ENCODE peak calls at places on chromosomes 2 and 18, in nine cellular contexts. One of them, this sample, is unnamed. For H3K4me1, the result is how much of the 10 kb centered on the place peaks cover.

GRCh38 chr2:133732982-133733670 is 164.9 kb upstream of the NCKAP5 start:
- DNase-seq in mesendoderm: no peak
- DNase-seq in heart left ventricle: no peak
- DNase-seq in psoas muscle: no peak
- DNase-seq in colonic mucosa: no peak
- DNase-seq in GM23248: peak
- DNase-seq in tibial artery: no peak
- DNase-seq in body of pancreas: no peak
- DNase-seq in breast epithelium: no peak
- DNase-seq in this sample: no peak

GRCh38 chr2:132417430-132418035 is 928 bp downstream of the GPR39 start:
- DNase-seq in colonic mucosa: peak
- DNase-seq in breast epithelium: no peak
- DNase-seq in tibial artery: no peak
- DNase-seq in GM23248: no peak
- DNase-seq in psoas muscle: no peak
- DNase-seq in mesendoderm: no peak
- DNase-seq in heart left ventricle: no peak
- DNase-seq in body of pancreas: no peak
- DNase-seq in this sample: no peak

GRCh38 chr2:54845514-54845913 is 122.1 kb downstream of the EML6 start:
- DNase-seq in mesendoderm: no peak
- DNase-seq in GM23248: peak
- DNase-seq in psoas muscle: no peak
- DNase-seq in colonic mucosa: no peak
- DNase-seq in body of pancreas: no peak
- DNase-seq in heart left ventricle: no peak
- DNase-seq in tibial artery: no peak
- DNase-seq in breast epithelium: no peak
- DNase-seq in this sample: no peak

GRCh38 chr18:6682437-6683111 is 46.9 kb upstream of the ARHGAP28 start:
- DNase-seq in psoas muscle: no peak
- DNase-seq in mesendoderm: peak
- DNase-seq in GM23248: no peak
- DNase-seq in tibial artery: no peak
- DNase-seq in body of pancreas: no peak
- DNase-seq in breast epithelium: no peak
- DNase-seq in heart left ventricle: peak
- DNase-seq in colonic mucosa: no peak
- DNase-seq in this sample: no peak

GRCh38 chr18:5456577-5457466 is 87.0 kb downstream of the EPB41L3 start:
- DNase-seq in colonic mucosa: no peak
- DNase-seq in breast epithelium: no peak
- DNase-seq in body of pancreas: no peak
- DNase-seq in heart left ventricle: no peak
- DNase-seq in psoas muscle: no peak
- DNase-seq in mesendoderm: peak
- DNase-seq in tibial artery: no peak
- DNase-seq in GM23248: peak
- DNase-seq in this sample: no peak

GRCh38 chr2:46034535-46034934 is 262.7 kb upstream of the EPAS1 start:
- DNase-seq in heart left ventricle: peak
- DNase-seq in psoas muscle: peak
- DNase-seq in body of pancreas: peak
- DNase-seq in GM23248: no peak
- DNase-seq in breast epithelium: no peak
- DNase-seq in colonic mucosa: no peak
- DNase-seq in tibial artery: no peak
- DNase-seq in mesendoderm: no peak
- DNase-seq in this sample: peak

GRCh38 chr18:9902832-9903231 is 11.0 kb upstream of the VAPA start:
- DNase-seq in tibial artery: no peak
- DNase-seq in psoas muscle: no peak
- DNase-seq in mesendoderm: no peak
- DNase-seq in GM23248: peak
- DNase-seq in breast epithelium: no peak
- DNase-seq in colonic mucosa: no peak
- DNase-seq in body of pancreas: no peak
- DNase-seq in heart left ventricle: no peak
- DNase-seq in this sample: no peak

GRCh38 chr2:235026649-235027557 is 75.1 kb downstream of the SH3BP4 start:
- DNase-seq in psoas muscle: peak
- DNase-seq in tibial artery: no peak
- DNase-seq in body of pancreas: peak
- DNase-seq in mesendoderm: no peak
- DNase-seq in GM23248: peak
- DNase-seq in heart left ventricle: peak
- DNase-seq in colonic mucosa: peak
- DNase-seq in breast epithelium: peak
- DNase-seq in this sample: peak

GRCh38 chr2:69175795-69176715 is 163.1 kb downstream of the ANTXR1 start:
- DNase-seq in breast epithelium: no peak
- DNase-seq in GM23248: no peak
- DNase-seq in body of pancreas: no peak
- DNase-seq in psoas muscle: no peak
- DNase-seq in tibial artery: no peak
- DNase-seq in colonic mucosa: no peak
- DNase-seq in heart left ventricle: no peak
- DNase-seq in mesendoderm: no peak
- DNase-seq in this sample: no peak

GRCh38 chr2:33220533-33220932 is 255.9 kb upstream of the RASGRP3 start:
- DNase-seq in psoas muscle: no peak
- DNase-seq in body of pancreas: no peak
- DNase-seq in heart left ventricle: no peak
- DNase-seq in tibial artery: no peak
- DNase-seq in GM23248: no peak
- DNase-seq in breast epithelium: no peak
- DNase-seq in colonic mucosa: no peak
- DNase-seq in mesendoderm: peak
- DNase-seq in this sample: no peak

GRCh38 chr18:73674466-73674865 is 473.2 kb downstream of the FBXO15 start:
- DNase-seq in tibial artery: no peak
- DNase-seq in GM23248: no peak
- DNase-seq in breast epithelium: no peak
- DNase-seq in mesendoderm: no peak
- DNase-seq in colonic mucosa: no peak
- DNase-seq in heart left ventricle: no peak
- DNase-seq in body of pancreas: no peak
- DNase-seq in psoas muscle: no peak
- DNase-seq in this sample: no peak

GRCh38 chr18:75244336-75244735 is 33.7 kb downstream of the TSHZ1 start:
- DNase-seq in heart left ventricle: no peak
- DNase-seq in tibial artery: no peak
- DNase-seq in breast epithelium: no peak
- DNase-seq in colonic mucosa: no peak
- DNase-seq in body of pancreas: peak
- DNase-seq in psoas muscle: no peak
- DNase-seq in GM23248: no peak
- DNase-seq in mesendoderm: peak
- DNase-seq in this sample: no peak

GRCh38 chr2:238105506-238106338 is 5.6 kb downstream of the ESPNL start:
- DNase-seq in body of pancreas: no peak
- DNase-seq in mesendoderm: no peak
- DNase-seq in tibial artery: peak
- DNase-seq in colonic mucosa: no peak
- DNase-seq in psoas muscle: peak
- DNase-seq in heart left ventricle: peak
- DNase-seq in breast epithelium: peak
- DNase-seq in GM23248: no peak
- DNase-seq in this sample: no peak

DNA sequence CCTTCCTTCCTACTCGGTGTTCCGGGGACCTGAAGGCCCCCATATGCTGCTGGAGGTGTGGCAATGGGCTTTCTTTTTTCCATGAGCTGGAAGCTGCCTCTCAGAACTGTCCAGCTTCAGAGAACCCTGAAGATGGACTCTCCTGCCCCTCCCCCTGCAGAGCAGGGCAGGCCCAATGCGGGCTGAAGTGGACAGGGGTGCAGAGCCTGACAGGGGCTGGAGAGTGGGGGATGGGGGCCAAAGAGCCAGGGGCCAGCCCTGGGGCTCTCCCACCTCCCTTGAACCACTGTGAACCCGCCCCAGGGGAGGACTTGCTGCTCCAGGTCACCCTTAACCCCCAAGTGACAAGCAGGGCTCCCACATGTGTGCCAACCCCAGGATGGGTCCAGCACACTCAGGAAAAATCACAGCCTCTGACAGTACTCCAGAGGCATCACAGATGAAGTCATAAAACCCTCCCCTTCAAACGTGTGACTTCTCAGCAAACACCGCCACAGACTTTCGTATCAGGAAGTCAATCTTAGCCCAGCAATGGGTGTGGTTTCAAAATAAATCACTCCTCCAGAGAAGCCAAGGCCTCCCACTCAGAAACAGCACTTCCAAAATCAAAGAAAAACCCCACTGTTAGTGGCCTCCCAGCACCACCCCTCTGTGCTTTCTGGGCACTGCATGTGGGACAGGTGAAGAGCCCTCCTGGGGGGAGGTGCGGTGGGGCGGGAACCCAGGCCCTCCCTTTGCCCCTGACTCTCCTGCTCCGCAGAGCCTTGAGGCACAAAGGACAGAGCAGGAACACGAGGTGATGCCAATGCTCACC is 135.8 kb downstream of the HDAC4 start:
- DNase-seq in GM23248: peak
- DNase-seq in mesendoderm: peak
- DNase-seq in heart left ventricle: no peak
- DNase-seq in tibial artery: no peak
- DNase-seq in breast epithelium: no peak
- DNase-seq in colonic mucosa: peak
- DNase-seq in psoas muscle: peak
- DNase-seq in body of pancreas: peak
- DNase-seq in this sample: no peak
- H3K4me1 ChIP-seq in GM23248: under half
- H3K4me1 ChIP-seq in mesendoderm: under half
- H3K4me1 ChIP-seq in heart left ventricle: half or more
- H3K4me1 ChIP-seq in tibial artery: under half
- H3K4me1 ChIP-seq in breast epithelium: under half
- H3K4me1 ChIP-seq in colonic mucosa: under half
- H3K4me1 ChIP-seq in psoas muscle: half or more
- H3K4me1 ChIP-seq in body of pancreas: under half
- H3K4me1 ChIP-seq in this sample: under half

GRCh38 chr2:42055573-42056514 is 8.0 kb downstream of the PKDCC start:
- DNase-seq in psoas muscle: no peak
- DNase-seq in tibial artery: no peak
- DNase-seq in breast epithelium: no peak
- DNase-seq in mesendoderm: no peak
- DNase-seq in heart left ventricle: no peak
- DNase-seq in body of pancreas: peak
- DNase-seq in colonic mucosa: peak
- DNase-seq in GM23248: no peak
- DNase-seq in this sample: no peak
- H3K4me1 ChIP-seq in psoas muscle: half or more
- H3K4me1 ChIP-seq in tibial artery: half or more
- H3K4me1 ChIP-seq in breast epithelium: under half
- H3K4me1 ChIP-seq in mesendoderm: under half
- H3K4me1 ChIP-seq in heart left ventricle: under half
- H3K4me1 ChIP-seq in body of pancreas: half or more
- H3K4me1 ChIP-seq in colonic mucosa: under half
- H3K4me1 ChIP-seq in GM23248: under half
- H3K4me1 ChIP-seq in this sample: under half

GRCh38 chr2:60309326-60309725 is 244.1 kb downstream of the BCL11A start:
- DNase-seq in breast epithelium: no peak
- DNase-seq in mesendoderm: no peak
- DNase-seq in colonic mucosa: no peak
- DNase-seq in tibial artery: no peak
- DNase-seq in heart left ventricle: no peak
- DNase-seq in body of pancreas: no peak
- DNase-seq in GM23248: no peak
- DNase-seq in psoas muscle: no peak
- DNase-seq in this sample: no peak
- H3K4me1 ChIP-seq in breast epithelium: under half
- H3K4me1 ChIP-seq in mesendoderm: under half
- H3K4me1 ChIP-seq in colonic mucosa: under half
- H3K4me1 ChIP-seq in tibial artery: under half
- H3K4me1 ChIP-seq in heart left ventricle: under half
- H3K4me1 ChIP-seq in body of pancreas: under half
- H3K4me1 ChIP-seq in GM23248: under half
- H3K4me1 ChIP-seq in psoas muscle: under half
- H3K4me1 ChIP-seq in this sample: under half

GRCh38 chr2:101115664-101116063 is 35.5 kb downstream of the TBC1D8 start:
- DNase-seq in colonic mucosa: no peak
- DNase-seq in GM23248: no peak
- DNase-seq in body of pancreas: no peak
- DNase-seq in breast epithelium: no peak
- DNase-seq in mesendoderm: no peak
- DNase-seq in psoas muscle: no peak
- DNase-seq in heart left ventricle: no peak
- DNase-seq in tibial artery: no peak
- DNase-seq in this sample: no peak

GRCh38 chr2:101116348-101116747 is 34.8 kb downstream of the TBC1D8 start:
- DNase-seq in breast epithelium: no peak
- DNase-seq in tibial artery: no peak
- DNase-seq in colonic mucosa: no peak
- DNase-seq in GM23248: no peak
- DNase-seq in body of pancreas: no peak
- DNase-seq in mesendoderm: no peak
- DNase-seq in heart left ventricle: no peak
- DNase-seq in psoas muscle: no peak
- DNase-seq in this sample: no peak

GRCh38 chr2:101114815-101115214 is 36.4 kb downstream of the TBC1D8 start:
- DNase-seq in body of pancreas: peak
- DNase-seq in breast epithelium: no peak
- DNase-seq in heart left ventricle: no peak
- DNase-seq in tibial artery: peak
- DNase-seq in colonic mucosa: peak
- DNase-seq in mesendoderm: no peak
- DNase-seq in psoas muscle: peak
- DNase-seq in GM23248: no peak
- DNase-seq in this sample: no peak

GRCh38 chr2:101119431-101119830 is 31.8 kb downstream of the TBC1D8 start:
- DNase-seq in GM23248: peak
- DNase-seq in mesendoderm: no peak
- DNase-seq in tibial artery: peak
- DNase-seq in heart left ventricle: peak
- DNase-seq in psoas muscle: peak
- DNase-seq in colonic mucosa: no peak
- DNase-seq in body of pancreas: peak
- DNase-seq in breast epithelium: no peak
- DNase-seq in this sample: peak

DNA sequence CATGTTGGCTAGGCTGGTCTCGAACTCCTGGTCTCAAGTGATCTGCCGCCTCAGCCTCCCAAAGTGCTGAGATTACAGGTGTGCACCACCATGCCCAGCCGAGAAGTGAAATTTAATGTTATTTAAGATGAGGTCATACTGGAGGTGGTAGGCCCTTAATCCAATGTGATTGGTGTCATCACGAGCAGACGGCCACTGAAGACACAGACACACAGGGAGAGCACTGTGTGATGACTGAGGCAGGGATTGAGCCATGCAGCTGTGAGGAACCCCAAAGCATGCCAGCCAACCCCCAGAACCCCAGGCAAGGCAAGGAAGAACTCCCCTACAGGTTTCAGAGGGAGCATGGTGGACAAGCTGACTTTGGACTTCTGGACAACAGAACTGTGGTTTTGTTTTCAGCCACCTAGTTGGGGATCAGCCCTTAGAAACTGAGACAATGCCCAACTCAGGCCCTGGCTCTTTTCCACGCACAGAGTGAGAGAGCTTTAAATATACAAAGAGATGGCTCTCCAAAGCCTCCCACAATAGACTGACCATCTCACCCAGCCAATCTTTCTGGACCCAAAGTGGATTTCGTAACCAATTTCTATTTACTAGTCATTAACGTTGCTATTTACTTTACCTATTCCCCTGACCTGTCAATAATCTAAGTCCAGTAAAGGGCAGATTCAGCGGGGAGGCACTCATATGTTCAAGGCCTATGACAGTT is 34.2 kb downstream of the TBC1D8 start:
- DNase-seq in mesendoderm: no peak
- DNase-seq in psoas muscle: no peak
- DNase-seq in colonic mucosa: no peak
- DNase-seq in breast epithelium: no peak
- DNase-seq in heart left ventricle: no peak
- DNase-seq in tibial artery: no peak
- DNase-seq in GM23248: no peak
- DNase-seq in body of pancreas: no peak
- DNase-seq in this sample: peak
- H3K4me1 ChIP-seq in mesendoderm: under half
- H3K4me1 ChIP-seq in psoas muscle: half or more
- H3K4me1 ChIP-seq in colonic mucosa: under half
- H3K4me1 ChIP-seq in breast epithelium: under half
- H3K4me1 ChIP-seq in heart left ventricle: half or more
- H3K4me1 ChIP-seq in tibial artery: under half
- H3K4me1 ChIP-seq in GM23248: under half
- H3K4me1 ChIP-seq in body of pancreas: half or more
- H3K4me1 ChIP-seq in this sample: half or more

This sample was measured in right lobe of liver.